ENCODE peak calls at places on chromosomes 1 and 21, in six cellular contexts. K is breast epithelium, H is neural progenitor cell, L is endodermal cell, U is endothelial cell of umbilical vein, C is colonic mucosa. Q is an unnamed sample. For H3K4me1, the result is how much of the 10 kb centered on the place peaks cover.

GRCh38 chr1:112866151-112866550 is 89.8 kb downstream of the SLC16A1 start:
- DNase-seq in U (peak), L (no peak), H (no peak), C (no peak), K (no peak), Q (no peak)

GRCh38 chr1:77514871-77515776 is 167.3 kb downstream of the ZZZ3 start:
- DNase-seq in C (no peak), K (no peak), U (peak), L (peak), H (peak), Q (peak)

GRCh38 chr1:114341886-114342285 is 169.1 kb downstream of the TRIM33 start:
- DNase-seq in H (no peak), L (no peak), C (no peak), U (no peak), K (no peak), Q (no peak)

GRCh38 chr1:227297073-227297793 is 21.1 kb downstream of the CDC42BPA start:
- DNase-seq in U (no peak), L (no peak), K (no peak), C (no peak), H (no peak), Q (no peak)

GRCh38 chr1:236066828-236067386 is 2.0 kb upstream of the NID1 start:
- DNase-seq in C (peak), H (no peak), U (no peak), L (no peak), K (no peak), Q (peak)

GRCh38 chr1:67766117-67766978 is 66.9 kb downstream of the GNG12 start:
- DNase-seq in H (peak), C (peak), U (peak), K (no peak), L (peak), Q (peak)

GRCh38 chr1:46488343-46489168 is 1.1 kb upstream of the DMBX1 start:
- DNase-seq in L (peak), H (peak), U (no peak), K (no peak), C (no peak), Q (no peak)

GRCh38 chr1:93717639-93718038 is 36.0 kb upstream of the BCAR3 start:
- DNase-seq in L (no peak), H (no peak), K (no peak), C (no peak), U (no peak), Q (no peak)

GRCh38 chr1:54979327-54979891 is 1.0 kb upstream of the TMEM61 start:
- DNase-seq in L (no peak), K (no peak), C (no peak), H (no peak), U (no peak), Q (no peak)

GRCh38 chr21:41691205-41692203 is 75.3 kb downstream of the RIPK4 start:
- DNase-seq in C (no peak), K (no peak), H (no peak), L (peak), U (no peak), Q (no peak)

GRCh38 chr1:198234511-198235251 is 77.9 kb downstream of the NEK7 start:
- DNase-seq in K (no peak), H (peak), C (no peak), L (peak), U (peak), Q (peak)

DNA sequence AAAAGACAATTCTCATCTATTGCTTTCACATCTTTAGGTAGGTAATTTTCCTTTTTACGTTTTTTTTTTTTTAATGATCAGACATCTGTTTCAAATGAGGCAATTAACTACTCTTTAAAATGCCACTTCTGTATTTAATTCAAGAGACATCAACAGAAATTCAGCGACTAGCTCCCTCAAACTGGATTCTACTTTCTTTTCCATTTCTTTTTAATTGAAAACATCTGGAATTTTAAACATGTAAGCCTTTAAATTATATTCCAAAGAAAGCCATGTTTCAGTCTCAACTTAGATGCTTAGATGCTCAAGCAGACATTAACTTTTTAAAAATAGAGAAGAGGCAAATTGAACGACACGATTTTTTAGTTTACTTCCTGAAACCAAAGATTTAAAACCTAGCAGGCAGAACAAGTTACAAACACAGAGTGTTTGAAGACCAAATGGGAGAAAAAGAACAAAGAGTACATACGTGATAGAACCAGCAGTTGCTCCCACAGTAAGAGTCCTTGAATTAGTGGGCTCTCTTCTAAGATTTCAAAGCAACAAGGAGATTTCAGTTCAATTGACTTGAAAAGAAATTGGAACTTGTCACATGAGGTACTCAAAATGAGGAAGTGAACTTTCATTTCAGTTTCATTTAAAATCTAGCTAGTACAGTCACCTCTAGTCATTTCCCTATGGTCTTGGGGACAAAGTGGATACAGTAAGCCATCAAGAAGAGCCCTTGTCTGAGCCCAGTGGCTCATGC is at the start of gene CTSS:
- DNase-seq in L (no peak), K (no peak), C (no peak), H (no peak), U (peak), Q (no peak)
- H3K4me3 ChIP-seq in L (no peak), K (peak), C (peak), H (no peak), U (no peak), Q (no peak)

GRCh38 chr1:89908993-89909436 is 85.9 kb upstream of the ZNF326 start:
- DNase-seq in U (no peak), H (no peak), K (no peak), L (no peak), C (no peak), Q (peak)

GRCh38 chr1:89907669-89908293 is 86.9 kb downstream of the LRRC8D start:
- DNase-seq in H (no peak), L (no peak), U (peak), K (no peak), C (no peak), Q (peak)

GRCh38 chr1:89910268-89910667 is 84.6 kb upstream of the ZNF326 start:
- DNase-seq in H (no peak), U (no peak), C (no peak), L (no peak), K (no peak), Q (no peak)

GRCh38 chr1:89910780-89911179 is 84.1 kb upstream of the ZNF326 start:
- DNase-seq in H (peak), U (peak), C (no peak), K (no peak), L (peak), Q (peak)

GRCh38 chr1:89908294-89908992 is 86.5 kb upstream of the ZNF326 start:
- DNase-seq in K (no peak), H (no peak), U (peak), L (no peak), C (no peak), Q (no peak)
- H3K4me1 ChIP-seq in K (under half), H (half or more), U (half or more), L (under half), C (under half), Q (under half)

GRCh38 chr1:20654104-20654690 is 7.0 kb downstream of the DDOST start:
- DNase-seq in C (no peak), K (no peak), L (peak), U (no peak), H (no peak), Q (no peak)
- TF ChIP-seq CTCF in C (no peak), K (no peak), L (peak), U (no peak), H (peak), Q (no peak)

GRCh38 chr1:117436528-117436927 is 69.3 kb downstream of the MAN1A2 start:
- DNase-seq in H (no peak), C (no peak), U (no peak), L (no peak), K (no peak), Q (no peak)
- H3K4me3 ChIP-seq in H (no peak), C (no peak), U (no peak), L (no peak), K (no peak), Q (no peak)